ENCODE peak calls at places on chromosomes 1 and 21, in ten cellular contexts. Z is pancreas; T is left cardiac atrium; F is IMR-90; L is RWPE2; J is naive thymus-derived CD8-positive, alpha-beta T cell; C is T-cell; A is gastroesophageal sphincter; Q is activated T-cell treated with anti-CD3 and anti-CD28 coated beads, Interleukin-2, amount 50 U/mL, for 4 hours; P is left lung. U is an unnamed sample.

GRCh38 chr1:69919129-69919921 is 286.1 kb downstream of the LRRC40 start:
- ATAC-seq in T (no peak), J (no peak), A (no peak), L (no peak), Q (no peak), Z (no peak), F (no peak), P (no peak), C (no peak), U (no peak)

GRCh38 chr1:184056921-184057496 is 5.5 kb downstream of the TSEN15 start:
- ATAC-seq in Z (no peak), Q (no peak), T (no peak), J (no peak), L (peak), P (peak), C (no peak), F (peak), A (peak), U (no peak)

GRCh38 chr1:43101061-43101460 is 71.0 kb downstream of the EBNA1BP2 start:
- ATAC-seq in Z (no peak), Q (no peak), J (no peak), F (no peak), C (no peak), L (no peak), P (no peak), A (no peak), T (peak), U (no peak)

GRCh38 chr1:183645453-183646024 is 7.6 kb downstream of the APOBEC4 start:
- ATAC-seq in L (no peak), T (no peak), P (no peak), C (no peak), A (no peak), Z (no peak), J (no peak), Q (no peak), F (no peak), U (no peak)

GRCh38 chr1:101028466-101028865 is 2.9 kb upstream of the DPH5 start:
- ATAC-seq in A (no peak), F (no peak), Z (no peak), Q (no peak), P (no peak), L (no peak), J (no peak), C (no peak), T (no peak), U (no peak)

GRCh38 chr1:186082235-186082937 is 292.7 kb downstream of the TPR start:
- ATAC-seq in J (no peak), P (peak), A (peak), Z (peak), F (peak), L (peak), C (no peak), T (peak), Q (no peak), U (no peak)

GRCh38 chr1:168236836-168237611 is 11.2 kb downstream of the SFT2D2 start:
- ATAC-seq in T (no peak), C (no peak), J (no peak), F (no peak), L (no peak), P (no peak), Q (peak), A (no peak), Z (no peak), U (peak)

GRCh38 chr1:241513378-241513777 is 6.2 kb downstream of the FH start:
- ATAC-seq in A (no peak), J (no peak), F (no peak), L (no peak), Z (no peak), P (no peak), C (no peak), Q (no peak), T (no peak), U (no peak)

GRCh38 chr1:15275921-15276683 is 29.1 kb downstream of the FHAD1 start:
- ATAC-seq in C (no peak), A (no peak), J (no peak), T (peak), L (no peak), P (peak), Q (no peak), F (no peak), Z (no peak), U (no peak)

GRCh38 chr1:223620297-223620900 is 45.1 kb downstream of the CAPN8 start:
- ATAC-seq in A (no peak), Q (no peak), C (no peak), T (peak), J (no peak), Z (peak), P (peak), F (no peak), L (no peak), U (no peak)

GRCh38 chr1:47533176-47534039 is 95.6 kb downstream of the FOXD2 start:
- ATAC-seq in L (peak), Z (peak), A (peak), C (no peak), T (peak), Q (no peak), J (peak), F (peak), P (peak), U (peak)

GRCh38 chr1:205813755-205814058 is 709 bp upstream of the SLC41A1 start:
- ATAC-seq in T (peak), A (no peak), J (no peak), Z (no peak), P (peak), L (peak), C (no peak), F (no peak), Q (no peak), U (no peak)

GRCh38 chr1:112904831-112905227 is 51.2 kb downstream of the SLC16A1 start:
- ATAC-seq in Q (no peak), P (peak), T (peak), C (no peak), F (no peak), A (no peak), J (no peak), Z (peak), L (peak), U (no peak)

GRCh38 chr1:115220340-115221030 is 117.6 kb downstream of the NGF start:
- ATAC-seq in C (no peak), T (peak), P (no peak), L (no peak), J (no peak), Z (no peak), F (no peak), A (no peak), Q (no peak), U (no peak)

GRCh38 chr1:208557695-208558094 is 313.5 kb upstream of the PLXNA2 start:
- ATAC-seq in A (no peak), L (no peak), J (no peak), P (no peak), T (no peak), Q (no peak), C (no peak), Z (no peak), F (no peak), U (no peak)

GRCh38 chr1:85465791-85466134 is 804 bp upstream of the DDAH1 start:
- ATAC-seq in C (no peak), A (no peak), J (no peak), Z (no peak), F (no peak), T (no peak), Q (no peak), L (no peak), P (no peak), U (no peak)

GRCh38 chr1:158830904-158831507 is at the start of gene MNDA:
- ATAC-seq in Q (no peak), F (no peak), A (no peak), L (no peak), Z (no peak), P (peak), J (no peak), T (peak), C (no peak), U (no peak)

GRCh38 chr1:234841710-234842231 is 231.8 kb upstream of the IRF2BP2 start:
- ATAC-seq in A (peak), C (no peak), P (peak), F (no peak), J (no peak), Z (peak), Q (no peak), T (peak), L (no peak), U (no peak)

GRCh38 chr1:62391369-62391971 is 45.4 kb upstream of the USP1 start:
- ATAC-seq in T (no peak), Q (no peak), A (no peak), P (peak), J (no peak), Z (peak), F (no peak), L (no peak), C (no peak), U (peak)

GRCh38 chr1:200334661-200335256 is 75.1 kb downstream of the ZNF281 start:
- ATAC-seq in Q (peak), L (peak), A (no peak), T (no peak), Z (no peak), F (no peak), C (peak), J (no peak), P (no peak), U (peak)

GRCh38 chr1:64242895-64243756 is 39.7 kb downstream of the UBE2U start:
- ATAC-seq in P (peak), C (peak), F (peak), Z (peak), T (peak), J (peak), L (peak), A (no peak), Q (peak), U (no peak)

GRCh38 chr1:94982403-94982802 is 55.5 kb upstream of the CNN3 start:
- ATAC-seq in L (no peak), Z (no peak), P (no peak), Q (no peak), C (no peak), T (no peak), A (no peak), J (no peak), F (no peak), U (no peak)

GRCh38 chr1:207407655-207408256 is 46.4 kb upstream of the CR2 start:
- ATAC-seq in C (no peak), L (no peak), Q (no peak), P (peak), F (no peak), J (no peak), Z (no peak), T (peak), A (no peak), U (peak)

GRCh38 chr1:56963667-56964066 is 2.1 kb downstream of the C8B start:
- ATAC-seq in T (no peak), L (no peak), A (no peak), C (no peak), Z (no peak), P (no peak), Q (no peak), F (no peak), J (no peak), U (no peak)

GRCh38 chr1:31923905-31924304 is 14.3 kb downstream of the PTP4A2 start:
- ATAC-seq in T (peak), Z (peak), P (no peak), F (no peak), A (no peak), J (peak), L (no peak), C (no peak), Q (no peak), U (no peak)

GRCh38 chr21:46618738-46619369 is 14.0 kb upstream of the S100B start:
- ATAC-seq in C (no peak), J (no peak), P (no peak), L (peak), Z (no peak), T (no peak), Q (no peak), F (peak), A (no peak), U (no peak)

U was measured in activated T-helper 17 cell treated with anti-CD3 and anti-CD28 coated beads, Interleukin-2, amount 50 U/mL, for 72 hours.